ENCODE peak calls at places on chromosomes 13 and 19, in seven cellular contexts. C is tibial nerve, A is OCI-LY7, G is nephron progenitor cell, I is GM12864, K is thoracic aorta, O is lower leg skin. L is an unnamed sample.

GRCh38 chr13:110625771-110626321 is 10.5 kb downstream of the NAXD start:
- DNase-seq in K (no peak), C (no peak), O (no peak), G (no peak), A (no peak), I (no peak), L (no peak)

GRCh38 chr19:4059931-4060620 is 6.6 kb downstream of the ZBTB7A start:
- DNase-seq in I (no peak), O (peak; percentile 96), A (peak; percentile 32), G (no peak), K (no peak), C (peak; percentile 58), L (peak; percentile 90)

GRCh38 chr13:21330126-21330861 is 128.8 kb downstream of the ZDHHC20 start:
- DNase-seq in I (peak; percentile 39), O (no peak), G (no peak), K (no peak), A (no peak), C (no peak), L (no peak)

GRCh38 chr13:29081036-29081435 is 260.9 kb downstream of the MTUS2 start:
- DNase-seq in O (no peak), C (no peak), K (no peak), A (peak; percentile 71), G (no peak), I (peak; percentile 57), L (no peak)

GRCh38 chr19:32581704-32582164 is 744 bp downstream of the PDCD5 start:
- DNase-seq in G (peak; percentile 41), I (no peak), C (no peak), A (peak; percentile 7), O (no peak), K (no peak), L (peak; percentile 21)

GRCh38 chr13:55517312-55517711 is 1623.4 kb upstream of the PRR20A start:
- DNase-seq in C (no peak), G (no peak), I (no peak), K (no peak), A (no peak), O (no peak), L (no peak)

GRCh38 chr13:25752957-25753540 is 298.8 kb downstream of the SHISA2 start:
- DNase-seq in O (peak; percentile 86), A (no peak), C (peak; percentile 14), I (no peak), G (no peak), K (peak; percentile 25), L (peak; percentile 51)

GRCh38 chr19:40585677-40586422 is 9.2 kb downstream of the SHKBP1 start:
- DNase-seq in C (no peak), A (no peak), O (no peak), I (no peak), G (no peak), K (no peak), L (no peak)

GRCh38 chr13:86559915-86560314 is 760.7 kb upstream of the SLITRK6 start:
- DNase-seq in K (no peak), I (no peak), C (no peak), G (no peak), O (no peak), A (no peak), L (no peak)

GRCh38 chr19:7983286-7983950 is 22.0 kb downstream of the ELAVL1 start:
- DNase-seq in K (no peak), I (no peak), C (no peak), O (no peak), A (no peak), G (no peak), L (no peak)

GRCh38 chr19:43562698-43563241 is 12.6 kb downstream of the XRCC1 start:
- DNase-seq in C (peak; percentile 38), I (peak; percentile 48), O (peak; percentile 94), G (no peak), K (peak; percentile 14), A (peak; percentile 25), L (peak; percentile 77)

GRCh38 chr19:45113628-45114027 is 20.6 kb downstream of the PPP1R37 start:
- DNase-seq in G (no peak), A (no peak), O (no peak), C (no peak), I (no peak), K (no peak), L (no peak)

GRCh38 chr13:99224019-99224418 is 23.4 kb downstream of the UBAC2 start:
- DNase-seq in O (no peak), G (no peak), K (no peak), A (peak; percentile 38), I (no peak), C (no peak), L (no peak)

GRCh38 chr13:99056381-99057014 is 78.6 kb upstream of the DOCK9 start:
- DNase-seq in C (no peak), K (no peak), I (no peak), G (no peak), O (no peak), A (no peak), L (no peak)

GRCh38 chr13:20673711-20674110 is 29.8 kb upstream of the IL17D start:
- DNase-seq in I (no peak), G (no peak), K (no peak), A (no peak), O (no peak), C (no peak), L (no peak)

DNA sequence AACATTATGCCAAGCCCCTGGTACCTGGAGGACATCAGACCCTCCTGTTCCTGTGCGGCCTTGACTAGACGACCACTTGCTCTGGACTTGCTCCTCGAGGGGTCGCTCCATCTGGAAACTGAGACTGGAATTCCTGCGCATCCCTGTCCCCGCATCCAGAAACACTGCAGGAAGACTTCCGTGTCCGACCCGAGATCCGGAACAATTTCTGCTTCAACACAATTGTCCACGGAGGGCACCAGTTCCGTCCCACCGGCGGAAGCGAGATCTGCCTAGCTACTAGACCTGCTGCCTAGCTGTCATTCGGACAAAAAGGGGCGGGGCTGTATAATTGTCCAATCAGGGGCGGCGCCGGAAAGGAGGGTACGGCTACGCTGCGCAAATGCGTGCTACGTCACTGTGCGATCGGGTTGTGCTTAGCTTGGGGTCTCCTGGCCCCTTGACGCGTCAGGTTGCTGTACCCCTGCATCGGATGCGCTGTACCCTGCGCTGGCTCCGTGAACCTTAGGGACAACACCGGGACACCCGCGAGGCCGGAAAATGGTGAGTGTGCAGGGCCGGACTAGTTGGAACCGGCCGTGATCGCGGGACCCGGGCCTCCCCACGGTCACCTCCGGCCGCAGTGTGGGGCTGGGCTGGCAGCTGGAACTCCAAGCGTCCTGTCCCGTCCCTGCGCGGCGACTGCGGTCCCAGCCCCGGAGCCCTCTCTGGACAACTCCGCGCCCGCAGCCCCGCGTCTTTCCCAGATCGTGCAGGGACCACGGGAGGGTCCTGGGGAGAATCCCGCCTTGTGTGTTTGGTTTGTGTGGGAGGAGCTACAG is at the start of the genes ZNF490 and ZNF791:
- DNase-seq in I (peak; percentile 94), A (peak; percentile 98), K (peak; percentile 98), G (peak; percentile 97), O (peak; percentile 100), C (peak; percentile 99), L (peak; percentile 99)
- TF ChIP-seq CTCF in I (no peak), A (peak; percentile 43), K (no peak), G (no peak), O (no peak), C (no peak), L (no peak)

DNA sequence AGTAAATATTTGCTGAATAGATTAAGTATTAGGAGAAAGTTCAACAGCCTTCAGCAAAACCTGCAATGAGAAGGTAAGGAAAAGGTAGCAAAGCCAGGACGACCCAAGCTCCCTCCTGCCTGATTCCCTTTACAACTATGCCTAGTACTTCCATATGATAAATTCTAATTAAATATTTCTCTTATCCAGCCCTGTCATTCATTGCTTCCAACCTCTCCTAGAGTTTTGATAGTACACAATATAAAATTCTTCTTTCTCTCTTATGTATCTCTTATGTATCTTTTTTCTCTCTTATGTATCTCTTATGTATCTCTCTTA is 187.2 kb downstream of the DCT start:
- DNase-seq in O (no peak), I (no peak), G (no peak), C (no peak), A (no peak), K (no peak), L (no peak)
- TF ChIP-seq CTCF in O (no peak), I (no peak), G (no peak), C (no peak), A (no peak), K (no peak), L (no peak)

GRCh38 chr19:42345191-42345812 is 19.9 kb downstream of the MEGF8 start:
- DNase-seq in G (no peak), O (no peak), I (no peak), A (no peak), C (no peak), K (no peak), L (no peak)

GRCh38 chr19:42348211-42348610 is 22.8 kb downstream of the MEGF8 start:
- DNase-seq in O (no peak), I (no peak), C (no peak), G (no peak), K (no peak), A (no peak), L (no peak)

GRCh38 chr19:42344336-42344893 is 19.0 kb downstream of the MEGF8 start:
- DNase-seq in O (no peak), A (no peak), K (no peak), I (no peak), G (no peak), C (no peak), L (no peak)

DNA sequence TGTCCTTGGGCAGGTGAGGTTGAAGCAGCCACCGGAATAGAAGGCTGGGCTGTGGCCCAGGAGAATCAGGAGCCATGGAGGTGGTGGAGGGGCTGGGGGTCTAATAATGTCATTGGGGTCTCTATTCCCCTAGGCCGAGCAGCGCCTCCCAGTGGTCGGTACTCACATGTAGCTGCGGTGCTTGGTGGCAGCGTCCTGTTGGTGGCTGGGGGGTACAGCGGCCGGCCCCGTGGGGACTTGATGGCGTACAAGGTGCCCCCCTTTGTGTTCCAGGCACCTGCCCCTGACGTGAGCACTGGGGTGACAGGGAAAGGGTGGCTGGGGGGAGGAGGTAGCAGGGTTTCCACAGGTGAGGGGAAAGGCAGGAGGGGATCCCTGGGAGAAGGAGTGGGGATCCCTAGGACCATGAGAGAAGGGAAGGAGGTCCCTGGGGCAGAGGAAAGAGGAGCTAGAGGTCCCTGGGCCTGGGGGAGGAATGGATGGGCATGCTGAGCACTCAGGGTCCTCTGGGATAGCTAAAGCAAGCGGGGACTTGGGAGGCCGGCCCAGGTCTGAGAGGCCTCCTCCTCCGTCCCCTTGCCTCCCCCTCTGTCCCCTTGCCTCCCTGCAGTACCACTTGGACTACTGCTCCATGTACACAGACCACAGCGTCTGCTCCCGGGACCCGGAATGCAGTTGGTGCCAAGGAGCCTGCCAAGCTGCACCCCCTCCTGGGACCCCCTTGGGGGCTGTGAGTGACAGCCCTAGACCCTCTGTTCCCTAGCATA is 18.1 kb downstream of the MEGF8 start:
- DNase-seq in C (no peak), G (peak; percentile 26), K (no peak), O (no peak), A (no peak), I (no peak), L (no peak)
- TF ChIP-seq CTCF in C (no peak), G (no peak), K (no peak), O (no peak), A (peak; percentile 68), I (peak; percentile 41), L (no peak)

GRCh38 chr13:61685683-61686013 is 270.0 kb upstream of the PCDH20 start:
- DNase-seq in A (no peak), G (peak; percentile 16), O (no peak), I (no peak), C (no peak), K (no peak), L (no peak)
- TF ChIP-seq CTCF in A (no peak), G (peak; percentile 26), O (no peak), I (no peak), C (no peak), K (no peak), L (no peak)

GRCh38 chr19:18776288-18776594 is 14.9 kb downstream of the COMP start:
- DNase-seq in O (no peak), A (no peak), G (no peak), C (no peak), K (no peak), I (no peak), L (no peak)
- TF ChIP-seq CTCF in O (no peak), A (no peak), G (no peak), C (no peak), K (no peak), I (no peak), L (no peak)

GRCh38 chr19:46616631-46617322 is 8.1 kb downstream of the PTGIR start:
- DNase-seq in A (peak; percentile 65), K (no peak), O (no peak), I (no peak), G (peak; percentile 73), C (no peak), L (peak; percentile 45)
- TF ChIP-seq CTCF in A (peak; percentile 79), K (peak; percentile 24), O (no peak), I (no peak), G (peak; percentile 46), C (no peak), L (peak; percentile 13)